ENCODE peak calls at places on chromosomes 7 and 10, in ten cellular contexts. E is mesenteric fat pad; L is HuH-7.5; W is stimulated activated CD4-positive, alpha-beta T cell treated with anti-CD3 and anti-CD28 coated beads, Interleukin-4, amount 100 ng/mL, for 1 hour; T is activated T-cell treated with anti-CD3 and anti-CD28 coated beads, Interleukin-2, amount 50 U/mL, for 1 hour; P is aorta; X is HT-29; S is HCEC 1CT; A is HCT116; Y is stimulated activated CD8-positive, alpha-beta memory T cell treated with anti-CD3 and anti-CD28 coated beads, Interleukin-2, amount 100 ng/mL, for 48 hours. K is an unnamed sample.

GRCh38 chr7:130598056-130598455 is 70.5 kb downstream of the COPG2 start:
- DNase-seq in P (no peak), W (no peak), E (no peak), L (no peak), A (no peak), Y (no peak), T (no peak), S (no peak), X (no peak), K (no peak)

GRCh38 chr7:77524732-77525131 is 12.4 kb upstream of the PTPN12 start:
- DNase-seq in E (no peak), A (no peak), S (peak), Y (no peak), L (no peak), T (no peak), X (no peak), W (no peak), P (no peak), K (no peak)

GRCh38 chr10:12819071-12819470 is 182.4 kb downstream of the CCDC3 start:
- DNase-seq in L (no peak), X (no peak), W (no peak), S (no peak), P (no peak), E (no peak), A (no peak), T (no peak), Y (no peak), K (no peak)

GRCh38 chr7:38932509-38933168 is 23.6 kb upstream of the VPS41 start:
- DNase-seq in T (peak), A (peak), W (peak), S (peak), Y (peak), X (peak), E (no peak), L (peak), P (peak), K (peak)

GRCh38 chr10:85864173-85864549 is 502.4 kb downstream of the GRID1 start:
- DNase-seq in L (no peak), T (no peak), E (no peak), Y (no peak), W (no peak), A (no peak), X (no peak), S (no peak), P (no peak), K (no peak)

GRCh38 chr7:142568430-142569097 is 180.7 kb upstream of the PRSS1 start:
- DNase-seq in X (peak), T (no peak), Y (no peak), L (no peak), P (no peak), W (no peak), S (peak), A (no peak), E (no peak), K (peak)

GRCh38 chr10:120583424-120584108 is 126.5 kb downstream of the PLPP4 start:
- DNase-seq in A (no peak), S (no peak), P (no peak), X (no peak), T (no peak), W (no peak), L (no peak), E (no peak), Y (no peak), K (no peak)

GRCh38 chr7:108091461-108091831 is 38.7 kb downstream of the LAMB4 start:
- DNase-seq in A (no peak), P (no peak), W (no peak), X (peak), L (no peak), S (no peak), Y (no peak), T (no peak), E (no peak), K (no peak)

GRCh38 chr7:42272793-42273665 is 36.0 kb upstream of the GLI3 start:
- DNase-seq in Y (no peak), A (no peak), E (no peak), X (peak), P (no peak), T (no peak), L (no peak), S (peak), W (no peak), K (peak)

GRCh38 chr7:144474800-144475521 is 71.5 kb upstream of the NOBOX start:
- DNase-seq in T (no peak), S (no peak), P (no peak), W (no peak), E (no peak), L (no peak), X (no peak), Y (no peak), A (no peak), K (no peak)

GRCh38 chr10:71644307-71645180 is 75.0 kb downstream of the C10orf105 start:
- DNase-seq in X (no peak), T (no peak), L (no peak), P (no peak), W (no peak), Y (no peak), A (no peak), S (no peak), E (no peak), K (no peak)

GRCh38 chr10:116849271-116850057 is at the start of gene ENO4:
- DNase-seq in T (no peak), X (peak), Y (no peak), A (peak), S (peak), E (no peak), L (no peak), W (peak), P (peak), K (peak)

GRCh38 chr7:32058017-32058416 is 12.2 kb downstream of the PDE1C start:
- DNase-seq in S (no peak), X (no peak), P (no peak), E (no peak), Y (no peak), T (no peak), W (no peak), L (no peak), A (no peak), K (no peak)

GRCh38 chr7:34739651-34740300 is 81.8 kb downstream of the NPSR1 start:
- DNase-seq in E (no peak), L (no peak), A (no peak), T (no peak), Y (no peak), X (no peak), S (no peak), P (no peak), W (no peak), K (no peak)

GRCh38 chr10:9262770-9263169 is 1208.3 kb downstream of the GATA3 start:
- DNase-seq in W (no peak), L (no peak), A (no peak), Y (no peak), E (no peak), P (no peak), X (peak), T (no peak), S (no peak), K (no peak)

GRCh38 chr10:133081636-133082035 is 6.1 kb upstream of the ADGRA1 start:
- DNase-seq in W (no peak), A (no peak), X (no peak), P (no peak), E (no peak), Y (no peak), T (no peak), S (no peak), L (no peak), K (no peak)

GRCh38 chr7:76998263-76998666 is 33.9 kb downstream of the SPDYE17 start:
- DNase-seq in S (no peak), T (no peak), E (peak), W (no peak), X (no peak), A (no peak), P (no peak), Y (no peak), L (no peak), K (no peak)